ENCODE peak calls at places on chromosomes 7 and 10, in six cellular contexts. J is neural progenitor cell, F is HCT116, B is SK-N-SH, Q is MM.1S, T is OCI-LY7. P is an unnamed sample.

GRCh38 chr10:132669208-132669861 is 116.6 kb downstream of the NKX6-2 start:
- DNase-seq in T (no peak), Q (no peak), J (no peak), F (no peak), B (no peak), P (no peak)

GRCh38 chr7:67377939-67378862 is 381.6 kb downstream of the TYW1 start:
- DNase-seq in B (peak; percentile 89), Q (peak; percentile 65), J (peak; percentile 90), T (peak; percentile 73), F (peak; percentile 63), P (peak; percentile 69)

GRCh38 chr10:69446650-69447151 is 4.6 kb upstream of the TSPAN15 start:
- DNase-seq in Q (no peak), T (no peak), F (peak; percentile 63), B (no peak), J (no peak), P (peak; percentile 100)

GRCh38 chr7:23410446-23411183 is 59.7 kb downstream of the IGF2BP3 start:
- DNase-seq in T (peak; percentile 12), J (no peak), B (no peak), Q (no peak), F (no peak), P (no peak)

GRCh38 chr7:108234281-108234680 is 104.1 kb upstream of the LAMB4 start:
- DNase-seq in Q (no peak), T (no peak), J (no peak), F (no peak), B (no peak), P (no peak)

GRCh38 chr7:21923663-21924062 is 22.0 kb downstream of the CDCA7L start:
- DNase-seq in J (peak; percentile 63), T (no peak), B (no peak), F (no peak), Q (no peak), P (peak; percentile 35)

GRCh38 chr10:1273372-1274097 is 217.3 kb downstream of the WDR37 start:
- DNase-seq in T (no peak), F (no peak), J (no peak), B (no peak), Q (no peak), P (no peak)

GRCh38 chr7:68185641-68186040 is 1189.0 kb downstream of the TYW1 start:
- DNase-seq in J (no peak), B (peak; percentile 34), F (no peak), Q (no peak), T (no peak), P (no peak)

GRCh38 chr7:44152971-44153947 is 12.1 kb upstream of the MYL7 start:
- DNase-seq in Q (no peak), B (no peak), F (no peak), J (no peak), T (no peak), P (no peak)

GRCh38 chr7:127254163-127254684 is 1.5 kb upstream of the GRM8 start:
- DNase-seq in F (no peak), B (no peak), T (no peak), J (no peak), Q (no peak), P (no peak)

GRCh38 chr7:110880971-110881370 is 210.0 kb upstream of the LRRN3 start:
- DNase-seq in B (no peak), J (no peak), F (no peak), Q (peak; percentile 66), T (no peak), P (no peak)

GRCh38 chr7:131540491-131541162 is 15.8 kb downstream of the PODXL start:
- DNase-seq in Q (no peak), B (no peak), F (no peak), T (no peak), J (no peak), P (peak; percentile 25)

GRCh38 chr10:117374506-117375359 is 507 bp downstream of the PDZD8 start:
- DNase-seq in F (no peak), T (peak; percentile 67), J (peak; percentile 77), Q (peak; percentile 45), B (peak; percentile 54), P (peak; percentile 19)

GRCh38 chr10:75208177-75208576 is 2.4 kb upstream of the VDAC2 start:
- DNase-seq in Q (no peak), F (no peak), J (no peak), T (no peak), B (no peak), P (peak; percentile 70)

GRCh38 chr7:135923700-135924261 is 53.4 kb downstream of the MTPN start:
- DNase-seq in T (no peak), J (no peak), B (no peak), F (peak; percentile 81), Q (no peak), P (peak; percentile 85)

GRCh38 chr7:2786607-2787116 is 57.4 kb downstream of the GNA12 start:
- DNase-seq in Q (no peak), T (no peak), F (no peak), J (no peak), B (no peak), P (no peak)

GRCh38 chr10:67282871-67283270 is 357.0 kb downstream of the LRRTM3 start:
- DNase-seq in F (no peak), J (no peak), T (no peak), B (no peak), Q (no peak), P (no peak)

GRCh38 chr7:127730658-127731276 is 78.8 kb downstream of the SND1 start:
- DNase-seq in T (no peak), F (no peak), Q (no peak), J (no peak), B (no peak), P (no peak)

GRCh38 chr10:74035324-74035723 is 37.4 kb downstream of the VCL start:
- DNase-seq in Q (no peak), B (no peak), J (no peak), T (peak; percentile 38), F (no peak), P (peak; percentile 76)

GRCh38 chr7:15906436-15906835 is 220.0 kb upstream of the MEOX2 start:
- DNase-seq in Q (no peak), T (no peak), B (no peak), J (no peak), F (no peak), P (no peak)

GRCh38 chr10:77069020-77069419 is 568.6 kb downstream of the KCNMA1 start:
- DNase-seq in B (no peak), F (no peak), Q (no peak), T (no peak), J (no peak), P (no peak)

GRCh38 chr10:124070666-124071065 is 22.7 kb downstream of the CHST15 start:
- DNase-seq in B (no peak), T (no peak), F (no peak), J (no peak), Q (no peak), P (no peak)

GRCh38 chr7:96739167-96739566 is 29.5 kb upstream of the SEM1 start:
- DNase-seq in B (no peak), T (no peak), F (no peak), Q (no peak), J (no peak), P (no peak)

GRCh38 chr10:94571528-94571927 is 25.9 kb downstream of the HELLS start:
- DNase-seq in B (no peak), Q (no peak), T (no peak), J (no peak), F (no peak), P (peak; percentile 26)

DNA sequence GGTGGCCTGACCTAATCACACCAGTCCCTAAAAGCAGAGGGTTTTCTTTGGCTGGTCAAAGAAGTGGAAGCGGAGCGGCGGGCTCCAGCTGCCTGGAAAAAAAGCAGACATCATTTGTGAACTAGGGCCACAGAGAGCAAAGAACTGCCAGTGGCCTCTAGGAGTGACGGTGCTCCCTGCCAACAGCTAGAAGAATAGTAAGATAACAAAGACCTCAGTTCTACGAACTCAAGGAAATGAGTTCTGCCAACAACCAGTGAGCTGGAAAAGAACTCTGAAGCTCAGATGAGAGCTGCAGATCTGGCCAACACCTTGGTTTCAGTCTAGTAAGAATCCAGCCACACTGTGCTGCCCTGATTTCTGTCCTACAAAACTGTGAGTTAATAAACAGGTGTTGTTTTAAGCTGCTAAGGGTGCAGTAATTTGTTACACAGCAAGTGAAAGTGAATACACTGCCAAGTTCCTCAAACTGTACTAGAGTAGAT is 178.0 kb downstream of the SRPK2 start:
- DNase-seq in B (no peak), J (peak; percentile 56), Q (peak; percentile 72), T (peak; percentile 18), F (no peak), P (no peak)
- TF ChIP-seq EZH2phosphoT487 in B (no peak), J (no peak), Q (no peak), T (no peak), F (no peak), P (no peak)

GRCh38 chr10:59362184-59362966 is at the start of gene FAM13C:
- DNase-seq in Q (peak; percentile 64), F (no peak), J (peak; percentile 86), B (peak; percentile 83), T (no peak), P (peak; percentile 70)

GRCh38 chr10:59361659-59362183 is 628 bp downstream of the FAM13C start:
- DNase-seq in T (no peak), Q (no peak), B (no peak), J (no peak), F (no peak), P (peak; percentile 29)

GRCh38 chr10:59363446-59363958 is 1.2 kb upstream of the FAM13C start:
- DNase-seq in F (no peak), J (no peak), T (no peak), Q (no peak), B (no peak), P (no peak)

GRCh38 chr10:59360605-59361515 is 1.5 kb downstream of the FAM13C start:
- DNase-seq in B (no peak), T (no peak), F (no peak), Q (no peak), J (peak; percentile 8), P (no peak)

DNA sequence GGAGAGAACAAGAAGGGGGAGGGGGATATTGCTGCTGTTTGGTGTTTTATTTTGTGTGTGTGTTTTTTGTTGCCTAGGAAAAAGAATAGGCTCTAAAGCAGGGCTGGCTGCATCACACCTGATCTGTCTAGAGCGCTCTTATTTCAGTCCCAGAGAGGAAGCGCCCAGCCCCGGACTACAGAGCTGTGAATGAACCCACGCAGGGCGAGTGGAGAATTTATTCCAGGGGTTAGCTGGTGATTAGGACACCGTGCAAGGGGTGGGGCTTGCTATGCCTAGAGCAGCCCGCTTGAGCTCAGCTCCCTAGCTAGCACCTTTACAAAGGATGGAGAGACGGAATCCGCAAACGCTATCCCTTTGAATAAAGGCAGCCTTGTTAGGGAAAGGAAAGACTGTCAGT is 642 bp upstream of the FAM13C start:
- DNase-seq in J (peak; percentile 85), T (no peak), F (no peak), Q (no peak), B (peak; percentile 68), P (peak; percentile 58)
- TF ChIP-seq EZH2phosphoT487 in J (no peak), T (no peak), F (no peak), Q (no peak), B (no peak), P (no peak)

DNA sequence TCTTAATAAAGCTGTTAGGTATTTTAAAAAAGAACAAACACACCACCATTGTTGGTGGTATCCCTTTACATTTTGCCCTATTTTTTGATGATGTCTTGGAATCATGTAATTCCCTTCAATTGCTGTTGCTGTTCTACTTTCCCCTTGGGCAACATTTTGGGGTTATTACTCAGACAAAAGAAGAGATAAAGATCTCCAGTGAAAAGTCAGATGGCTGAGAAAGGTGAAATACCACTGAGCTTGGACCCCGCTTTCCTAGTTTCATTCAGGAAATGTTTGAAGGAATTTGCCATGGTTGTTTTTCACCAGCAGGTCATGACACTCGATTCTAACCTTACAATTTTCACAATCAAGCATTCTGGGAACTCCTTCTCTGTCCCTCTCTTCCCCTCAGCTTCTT is 84.6 kb downstream of the MACC1 start:
- DNase-seq in F (no peak), J (no peak), B (no peak), T (no peak), Q (peak; percentile 39), P (peak; percentile 21)
- TF ChIP-seq EZH2phosphoT487 in F (no peak), J (no peak), B (no peak), T (no peak), Q (no peak), P (no peak)

GRCh38 chr10:65670087-65670486 is 1255.7 kb upstream of the LRRTM3 start:
- DNase-seq in J (no peak), B (no peak), F (no peak), Q (peak; percentile 18), T (no peak), P (no peak)
- TF ChIP-seq EZH2phosphoT487 in J (no peak), B (no peak), F (no peak), Q (no peak), T (no peak), P (no peak)